ENCODE peak calls at places on chromosomes 12 and 14, in nine cellular contexts. Q is heart left ventricle, N is AG04450, T is lower lobe of right lung, L is dorsolateral prefrontal cortex, W is adrenal gland, V is cardiac fibroblast, R is left lung, U is OCI-LY7. M is an unnamed sample.

GRCh38 chr12:76276499-76277151 is 71.6 kb downstream of the BBS10 start:
- DNase-seq in W (peak; percentile 53), V (no peak), Q (no peak), U (no peak), T (no peak), N (no peak), L (no peak), R (no peak), M (no peak)

GRCh38 chr12:95538002-95538401 is 13.3 kb downstream of the USP44 start:
- DNase-seq in W (no peak), L (no peak), V (no peak), R (no peak), N (no peak), Q (no peak), U (no peak), T (no peak), M (no peak)

GRCh38 chr12:87491089-87491488 is 538.1 kb downstream of the C12orf50 start:
- DNase-seq in R (no peak), Q (no peak), V (no peak), W (no peak), L (no peak), T (no peak), U (no peak), N (no peak), M (no peak)

GRCh38 chr14:90355540-90356518 is 24.1 kb upstream of the NRDE2 start:
- DNase-seq in L (no peak), V (no peak), R (no peak), U (no peak), Q (no peak), T (no peak), W (no peak), N (no peak), M (peak; percentile 65)

GRCh38 chr14:87712386-87713113 is 280.4 kb downstream of the GALC start:
- DNase-seq in T (no peak), Q (no peak), L (no peak), W (no peak), U (no peak), V (no peak), R (no peak), N (no peak), M (no peak)

GRCh38 chr14:34665785-34666425 is 36.0 kb upstream of the SNX6 start:
- DNase-seq in T (no peak), L (no peak), U (peak; percentile 15), N (peak; percentile 80), V (peak; percentile 91), R (no peak), Q (peak; percentile 37), W (peak; percentile 70), M (peak; percentile 80)

GRCh38 chr12:94150483-94151225 is 2.3 kb downstream of the PLXNC1 start:
- DNase-seq in V (no peak), U (no peak), W (peak; percentile 59), Q (no peak), R (peak; percentile 90), L (no peak), T (no peak), N (no peak), M (no peak)

GRCh38 chr12:132267873-132268272 is 61.5 kb downstream of the GALNT9 start:
- DNase-seq in V (no peak), W (no peak), N (no peak), L (no peak), T (no peak), Q (no peak), U (no peak), R (peak; percentile 42), M (no peak)

GRCh38 chr14:105173901-105174894 is 5.6 kb upstream of the JAG2 start:
- DNase-seq in W (no peak), Q (no peak), T (no peak), N (no peak), R (no peak), V (no peak), L (no peak), U (peak; percentile 61), M (peak; percentile 82)

GRCh38 chr12:94282675-94283074 is 134.3 kb downstream of the PLXNC1 start:
- DNase-seq in N (no peak), V (no peak), W (no peak), T (peak; percentile 74), Q (no peak), U (no peak), R (peak; percentile 81), L (no peak), M (no peak)

GRCh38 chr14:22047105-22047504 is 373.5 kb upstream of the OR4E1 start:
- DNase-seq in U (peak; percentile 51), R (no peak), W (no peak), V (no peak), Q (no peak), L (no peak), N (no peak), T (no peak), M (peak; percentile 54)

GRCh38 chr12:31323466-31324115 is 2.4 kb downstream of the SINHCAF start:
- DNase-seq in N (no peak), W (peak; percentile 62), L (no peak), R (peak; percentile 88), U (peak; percentile 64), Q (peak; percentile 44), T (peak; percentile 73), V (peak; percentile 13), M (no peak)

GRCh38 chr12:45273717-45274271 is 57.9 kb downstream of the ANO6 start:
- DNase-seq in T (no peak), U (no peak), V (peak; percentile 97), L (no peak), R (no peak), N (peak; percentile 81), W (peak; percentile 67), Q (no peak), M (peak; percentile 94)

GRCh38 chr12:116377194-116377735 is 99.8 kb upstream of the MED13L start:
- DNase-seq in U (no peak), T (no peak), Q (no peak), V (no peak), N (no peak), W (no peak), R (no peak), L (no peak), M (no peak)

GRCh38 chr12:47814539-47815170 is 5.0 kb downstream of the HDAC7 start:
- DNase-seq in T (no peak), U (no peak), R (no peak), Q (no peak), N (no peak), L (no peak), V (no peak), W (no peak), M (no peak)
- H3K4me3 ChIP-seq in T (no peak overlapping the region), U (peak overlapping the region; percentile 66), R (no peak overlapping the region), Q (peak overlapping the region; percentile 49), N (no peak overlapping the region), L (no peak overlapping the region), V (no peak overlapping the region), W (no peak overlapping the region), M (no peak overlapping the region)

GRCh38 chr14:57297852-57298251 is 29.1 kb downstream of the AP5M1 start:
- DNase-seq in V (no peak), R (no peak), T (no peak), Q (no peak), N (no peak), L (no peak), U (no peak), W (no peak), M (no peak)

GRCh38 chr14:57291692-57292647 is 23.2 kb downstream of the AP5M1 start:
- DNase-seq in W (no peak), L (no peak), Q (no peak), T (no peak), N (no peak), U (no peak), V (no peak), R (no peak), M (no peak)

GRCh38 chr14:57295261-57295660 is 26.5 kb downstream of the AP5M1 start:
- DNase-seq in N (no peak), W (no peak), R (no peak), L (no peak), V (no peak), U (no peak), T (no peak), Q (no peak), M (no peak)

GRCh38 chr14:57290753-57291152 is 22.0 kb downstream of the AP5M1 start:
- DNase-seq in V (no peak), Q (no peak), U (no peak), T (no peak), N (no peak), R (no peak), L (no peak), W (no peak), M (no peak)

DNA sequence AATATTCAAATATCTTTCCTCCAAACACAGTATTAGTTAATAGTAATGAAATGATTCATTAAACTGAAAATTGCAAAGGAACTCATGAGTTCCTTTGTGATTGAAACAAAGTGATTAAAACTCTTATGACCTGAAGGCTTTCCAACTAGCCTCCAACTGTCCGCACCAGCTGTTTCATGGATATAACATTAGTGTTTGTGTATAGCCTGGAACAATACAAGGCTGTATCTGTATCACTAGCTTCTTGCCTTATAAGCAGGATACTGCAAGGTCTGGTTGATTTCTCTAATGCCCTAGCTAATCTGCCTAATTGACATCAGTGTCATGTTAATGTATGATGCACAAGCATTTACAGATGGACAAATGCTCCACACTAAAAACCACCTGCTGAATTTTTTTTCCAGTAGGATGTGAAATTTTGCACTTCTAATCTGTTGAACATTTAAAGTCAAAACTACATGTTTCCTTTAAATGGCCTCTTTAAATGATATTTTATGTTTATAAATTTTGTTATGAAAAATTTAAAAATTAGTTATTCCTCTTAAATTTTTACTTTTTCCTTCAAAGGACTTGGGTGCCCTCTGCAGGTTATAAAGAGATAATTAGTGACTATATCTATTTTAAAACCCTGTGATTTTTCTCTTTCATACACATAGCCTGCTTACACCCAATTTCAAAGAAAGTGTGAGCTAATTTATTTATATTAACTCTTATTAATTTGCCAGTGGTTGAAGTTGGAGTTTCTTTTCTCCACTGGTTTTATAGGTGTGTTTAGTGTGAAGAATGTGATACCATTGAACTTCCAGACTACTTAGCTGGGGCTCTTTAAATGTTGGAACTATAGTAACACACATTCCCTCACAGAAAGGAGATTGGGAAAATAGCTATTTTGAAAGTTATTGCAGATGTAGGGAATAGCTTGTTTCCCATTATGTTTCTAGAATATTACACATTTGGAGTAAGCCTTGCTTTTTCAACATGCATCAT is 25.4 kb downstream of the AP5M1 start:
- DNase-seq in L (no peak), N (no peak), V (peak; percentile 49), U (peak; percentile 31), Q (no peak), W (no peak), R (no peak), T (no peak), M (no peak)
- TF ChIP-seq CTCF in L (peak; percentile 44), N (peak; percentile 50), V (peak; percentile 33), U (peak; percentile 78), Q (no peak), W (peak; percentile 18), R (peak; percentile 29), T (peak; percentile 2), M (peak; percentile 16)

DNA sequence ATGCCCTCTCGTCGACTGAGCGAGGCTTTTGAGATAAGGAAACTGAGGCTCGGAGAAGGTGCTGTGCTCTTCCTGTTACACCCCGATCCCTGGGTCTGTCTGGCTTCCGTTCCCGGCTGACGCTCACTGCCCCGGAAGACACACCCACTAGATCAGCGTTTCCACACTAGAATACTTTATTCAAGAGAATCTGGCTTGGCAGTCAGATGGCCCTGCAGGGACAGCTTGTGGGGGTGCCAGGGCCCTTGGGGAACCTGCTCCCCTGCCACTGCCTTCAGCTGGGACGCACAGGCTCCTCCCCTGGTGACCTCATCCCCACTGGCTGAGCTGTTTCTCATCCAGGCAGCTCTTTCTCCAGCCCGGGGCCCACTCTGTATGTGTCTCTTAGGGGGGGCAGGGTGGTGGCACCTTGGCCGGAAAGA is 13.7 kb downstream of the PGF start:
- DNase-seq in Q (peak; percentile 63), V (peak; percentile 31), L (peak; percentile 59), U (peak; percentile 71), W (peak; percentile 92), N (no peak), R (peak; percentile 91), T (peak; percentile 84), M (peak; percentile 55)
- H3K4me3 ChIP-seq in Q (no peak overlapping the region), V (no peak overlapping the region), L (no peak overlapping the region), U (peak overlapping the region; percentile 62), W (no peak overlapping the region), N (no peak overlapping the region), R (no peak overlapping the region), T (peak overlapping the region; percentile 9), M (no peak overlapping the region)

GRCh38 chr12:64611430-64612286 is 1.4 kb downstream of the RASSF3 start:
- DNase-seq in W (peak; percentile 67), L (no peak), U (peak; percentile 37), Q (peak; percentile 39), N (no peak), T (peak; percentile 59), V (peak; percentile 41), R (peak; percentile 88), M (peak; percentile 39)
- TF ChIP-seq CTCF in W (no peak), L (no peak), U (peak; percentile 20), Q (no peak), N (no peak), T (no peak), V (no peak), R (no peak), M (peak; percentile 5)